ENCODE peak calls at places on chromosomes 4 and X, in four cellular contexts. G is lung, S is endodermal cell, V is PC-9. T is an unnamed sample.

GRCh38 chr4:170025523-170026252 is 507 bp downstream of the MFAP3L start:
- DNase-seq in V (no peak), G (no peak), S (peak; percentile 67), T (no peak)

GRCh38 chr4:133149932-133150642 is 993 bp downstream of the PCDH10 start:
- DNase-seq in S (no peak), V (no peak), G (no peak), T (no peak)

GRCh38 chr4:73867783-73868182 is 1.4 kb upstream of the CXCL1 start:
- DNase-seq in G (no peak), S (peak; percentile 53), V (no peak), T (peak; percentile 70)

GRCh38 chrX:153972368-153973126 is at the start of gene TMEM187:
- DNase-seq in G (peak; percentile 87), S (peak; percentile 93), V (peak; percentile 93), T (peak; percentile 76)

GRCh38 chr4:5706486-5707290 is 1.7 kb downstream of the EVC2 start:
- DNase-seq in G (no peak), V (no peak), S (no peak), T (no peak)

GRCh38 chr4:158146736-158147135 is 26.1 kb downstream of the GASK1B start:
- DNase-seq in V (no peak), G (no peak), S (no peak), T (no peak)

GRCh38 chrX:26558719-26559386 is 342.9 kb downstream of the MAGEB5 start:
- DNase-seq in G (no peak), S (no peak), V (no peak), T (no peak)

GRCh38 chrX:15854080-15854655 is 445 bp downstream of the AP1S2 start:
- DNase-seq in G (peak; percentile 47), V (peak; percentile 53), S (peak; percentile 85), T (no peak)

GRCh38 chr4:103100691-103101090 is 1.1 kb upstream of the BDH2 start:
- DNase-seq in S (peak; percentile 41), V (no peak), G (no peak), T (no peak)

GRCh38 chr4:145723336-145723735 is 43.4 kb downstream of the C4orf51 start:
- DNase-seq in S (no peak), V (no peak), G (no peak), T (no peak)

GRCh38 chrX:11412715-11413623 is 119.8 kb downstream of the AMELX start:
- DNase-seq in S (no peak), G (no peak), V (no peak), T (no peak)

GRCh38 chr4:88275516-88275915 is 8.8 kb downstream of the PPM1K start:
- DNase-seq in S (no peak), V (no peak), G (no peak), T (no peak)

GRCh38 chr4:891747-892146 is 40.4 kb downstream of the GAK start:
- DNase-seq in V (peak; percentile 7), S (peak; percentile 86), G (no peak), T (no peak)

GRCh38 chr4:88010921-88011320 is 3.5 kb downstream of the PKD2 start:
- DNase-seq in V (no peak), S (no peak), G (no peak), T (no peak)

GRCh38 chr4:112510468-112511293 is 5.3 kb downstream of the NEUROG2 start:
- DNase-seq in S (peak; percentile 78), V (no peak), G (no peak), T (no peak)

GRCh38 chr4:149896428-149896827 is 80.8 kb upstream of the IQCM start:
- DNase-seq in V (peak; percentile 22), S (peak; percentile 62), G (no peak), T (peak; percentile 13)

GRCh38 chr4:123613586-123614344 is 217.2 kb downstream of the SPRY1 start:
- DNase-seq in G (no peak), S (no peak), V (no peak), T (no peak)

GRCh38 chr4:168515222-168516011 is 18.6 kb downstream of the PALLD start:
- DNase-seq in V (no peak), S (no peak), G (no peak), T (no peak)

GRCh38 chrX:104136241-104137019 is 20.4 kb downstream of the SLC25A53 start:
- DNase-seq in G (peak; percentile 74), S (peak; percentile 84), V (peak; percentile 33), T (peak; percentile 63)

GRCh38 chr4:38488891-38489861 is 174.8 kb upstream of the KLF3 start:
- DNase-seq in V (no peak), S (peak; percentile 67), G (no peak), T (no peak)

GRCh38 chr4:183950536-183950935 is 45.4 kb downstream of the STOX2 start:
- DNase-seq in S (peak; percentile 64), V (no peak), G (no peak), T (no peak)

GRCh38 chr4:52783069-52783468 is 31.8 kb upstream of the ERVMER34-1 start:
- DNase-seq in G (no peak), V (no peak), S (no peak), T (no peak)

GRCh38 chrX:77014655-77015377 is 432.4 kb upstream of the FGF16 start:
- DNase-seq in G (no peak), V (no peak), S (peak; percentile 72), T (no peak)

GRCh38 chrX:36071064-36071463 is 151.5 kb downstream of the CFAP47 start:
- DNase-seq in S (no peak), G (no peak), V (no peak), T (no peak)

GRCh38 chr4:133146574-133147198 is 2.4 kb upstream of the PCDH10 start:
- DNase-seq in S (peak; percentile 94), G (no peak), V (peak; percentile 40), T (no peak)

GRCh38 chrX:12844319-12844718 is 22.6 kb upstream of the TLR7 start:
- DNase-seq in G (no peak), S (no peak), V (no peak), T (no peak)

GRCh38 chrX:154000051-154000450 is 19.7 kb downstream of the IRAK1 start:
- DNase-seq in V (peak; percentile 71), S (no peak), G (no peak), T (no peak)

GRCh38 chrX:28920554-28920953 is 333.3 kb downstream of the IL1RAPL1 start:
- DNase-seq in S (no peak), V (no peak), G (no peak), T (no peak)

GRCh38 chr4:24521544-24521943 is 62.8 kb downstream of the DHX15 start:
- DNase-seq in G (no peak), S (no peak), V (no peak), T (no peak)

GRCh38 chrX:45889471-45889870 is 655.8 kb downstream of the ZNF674 start:
- DNase-seq in G (no peak), S (no peak), V (no peak), T (no peak)

GRCh38 chrX:8346060-8346459 is 118.6 kb upstream of the VCX3B start:
- DNase-seq in S (no peak), V (no peak), G (no peak), T (no peak)

GRCh38 chrX:153029162-153029561 is 27.1 kb upstream of the PNMA3 start:
- DNase-seq in S (no peak), G (no peak), V (no peak), T (no peak)

GRCh38 chrX:96566856-96567255 is 117.8 kb upstream of the DIAPH2 start:
- DNase-seq in G (no peak), V (no peak), S (no peak), T (no peak)

GRCh38 chr4:176043838-176044588 is 21.6 kb upstream of the WDR17 start:
- DNase-seq in G (no peak), S (no peak), V (no peak), T (no peak)

GRCh38 chr4:70426789-70427188 is 29.0 kb downstream of the OPRPN start:
- DNase-seq in S (no peak), V (no peak), G (no peak), T (no peak)

GRCh38 chrX:94288972-94289371 is 615.0 kb downstream of the FAM133A start:
- DNase-seq in S (no peak), G (no peak), V (no peak), T (no peak)

GRCh38 chr4:76744253-76744921 is 153.6 kb downstream of the SOWAHB start:
- DNase-seq in G (no peak), S (no peak), V (peak; percentile 8), T (no peak)

GRCh38 chr4:139645458-139645857 is 20.2 kb upstream of the MGST2 start:
- DNase-seq in S (no peak), V (peak; percentile 88), G (no peak), T (no peak)
- H3K27ac ChIP-seq in S (no peak overlapping the region), V (peak overlapping the region; percentile 82), G (no peak overlapping the region), T (no peak overlapping the region)

GRCh38 chr4:7842384-7843279 is 97.0 kb downstream of the AFAP1 start:
- DNase-seq in G (no peak), V (peak; percentile 86), S (no peak), T (peak; percentile 83)
- H3K27ac ChIP-seq in G (peak overlapping the region; percentile 72), V (peak overlapping the region; percentile 96), S (no peak overlapping the region), T (peak overlapping the region; percentile 89)

DNA sequence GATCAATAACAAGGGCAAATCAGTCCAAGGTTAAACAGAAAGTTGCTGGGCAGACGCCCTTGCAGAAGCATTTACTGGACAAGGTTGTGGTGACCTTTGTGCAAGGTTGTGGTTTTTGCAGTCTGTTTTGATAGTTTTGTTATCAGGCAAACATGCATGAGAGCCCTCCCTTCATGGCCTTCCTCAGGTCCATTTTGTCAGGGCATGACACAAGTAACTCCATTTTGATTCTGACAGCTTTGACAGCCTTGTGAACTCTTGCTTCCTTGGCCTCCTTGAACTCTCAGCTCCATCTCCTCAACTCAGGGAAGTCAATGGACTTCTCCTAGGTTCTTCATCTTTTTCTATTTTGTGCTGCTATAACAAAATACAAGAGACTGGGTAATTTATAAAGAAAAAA is 97.7 kb downstream of the CEP44 start:
- DNase-seq in V (no peak), S (no peak), G (no peak), T (no peak)
- H3K27ac ChIP-seq in V (no peak overlapping the region), S (no peak overlapping the region), G (no peak overlapping the region), T (no peak overlapping the region)

GRCh38 chrX:40268126-40268525 is 170.4 kb upstream of the BCOR start:
- DNase-seq in G (no peak), S (no peak), V (no peak), T (no peak)
- H3K27ac ChIP-seq in G (no peak overlapping the region), S (no peak overlapping the region), V (no peak overlapping the region), T (no peak overlapping the region)

DNA sequence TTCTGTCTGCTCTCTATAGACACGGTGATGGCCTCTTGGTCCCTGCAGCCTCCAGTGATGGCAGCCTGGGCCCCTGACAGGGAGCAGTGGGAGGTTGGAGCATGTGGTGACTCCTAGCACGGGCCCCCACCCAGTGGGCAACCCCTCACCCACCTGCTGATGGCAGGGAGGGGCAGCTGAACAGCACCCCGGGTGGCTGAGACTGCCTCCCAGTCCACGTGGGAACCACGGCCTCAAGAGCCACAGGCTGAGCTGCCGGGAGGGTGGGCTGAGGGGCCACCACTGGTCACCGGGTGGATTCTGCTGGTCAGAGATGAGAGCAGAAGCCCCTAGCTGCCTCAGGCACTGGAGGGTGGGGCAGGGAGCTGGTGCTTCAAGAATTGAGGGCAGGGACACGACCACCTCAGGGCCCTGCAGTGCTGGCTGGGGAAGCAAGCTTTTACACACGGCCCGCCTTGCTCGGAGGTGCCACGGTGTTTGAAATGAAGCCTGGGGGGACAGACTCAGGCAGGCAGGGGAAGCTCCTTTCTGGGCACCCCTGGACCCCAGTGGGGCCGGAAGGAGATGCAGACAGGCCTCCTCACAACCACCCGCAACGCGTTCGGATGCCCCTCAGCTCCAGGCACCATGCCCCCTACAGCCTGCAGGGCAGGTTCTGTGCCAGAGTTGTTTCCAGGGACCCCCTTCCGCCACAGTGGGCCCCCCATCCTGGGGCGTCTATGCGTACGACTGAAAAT is 6.3 kb upstream of the HAUS3 start:
- DNase-seq in S (no peak), G (no peak), V (no peak), T (no peak)
- H3K27ac ChIP-seq in S (no peak overlapping the region), G (no peak overlapping the region), V (no peak overlapping the region), T (no peak overlapping the region)